ENCODE peak calls at places on chromosome 1, in five cellular contexts. P is CD4-positive, alpha-beta T cell; K is amygdala; Q is anterior cingulate cortex; S is left cardiac atrium. R is an unnamed sample.

GRCh38 chr1:236287757-236288619 is 6.2 kb upstream of the ERO1B start:
- DNase-seq in K (no peak), S (no peak), Q (no peak), P (no peak), R (peak)

GRCh38 chr1:51214615-51215131 is 21.4 kb upstream of the RNF11 start:
- DNase-seq in K (no peak), Q (no peak), S (no peak), P (no peak), R (no peak)

GRCh38 chr1:160710531-160711252 is 930 bp downstream of the CD48 start:
- DNase-seq in Q (no peak), K (no peak), P (no peak), S (no peak), R (no peak)

GRCh38 chr1:6257541-6258069 is 3.3 kb downstream of the GPR153 start:
- DNase-seq in Q (no peak), S (no peak), K (no peak), P (no peak), R (no peak)

GRCh38 chr1:9428601-9429368 is 110.5 kb upstream of the SLC25A33 start:
- DNase-seq in Q (peak), S (peak), P (peak), K (peak), R (peak)

GRCh38 chr1:119656410-119656955 is 8.4 kb upstream of the ZNF697 start:
- DNase-seq in P (no peak), S (no peak), Q (no peak), K (no peak), R (no peak)

GRCh38 chr1:214427871-214428277 is 123.5 kb downstream of the PTPN14 start:
- DNase-seq in S (no peak), Q (no peak), P (peak), K (no peak), R (no peak)

GRCh38 chr1:154391086-154391770 is 13.9 kb upstream of the IL6R start:
- DNase-seq in Q (no peak), K (no peak), S (no peak), P (no peak), R (no peak)

GRCh38 chr1:21926814-21927530 is 10.1 kb downstream of the HSPG2 start:
- DNase-seq in P (no peak), Q (no peak), S (peak), K (no peak), R (no peak)

GRCh38 chr1:245091171-245091621 is 63.6 kb upstream of the KIF26B start:
- DNase-seq in P (no peak), S (no peak), Q (no peak), K (no peak), R (no peak)

R was measured in SK-N-DZ.